ENCODE peak calls at places on chromosomes 6 and 20, in five cellular contexts. One of them, this sample, is unnamed. For H3K27me3, the result is how much of the 10 kb centered on the place peaks cover.

GRCh38 chr20:36098364-36098763 is 56.2 kb upstream of the EPB41L1 start:
- DNase-seq in tibial artery: peak
- DNase-seq in neural progenitor cell: no peak
- DNase-seq in psoas muscle: no peak
- DNase-seq in left ventricle myocardium inferior: no peak
- DNase-seq in this sample: no peak

GRCh38 chr6:50927816-50928215 is 109.1 kb downstream of the TFAP2B start:
- DNase-seq in tibial artery: no peak
- DNase-seq in neural progenitor cell: no peak
- DNase-seq in psoas muscle: no peak
- DNase-seq in left ventricle myocardium inferior: no peak
- DNase-seq in this sample: no peak

GRCh38 chr6:170067257-170067656 is 223.6 kb downstream of the DLL1 start:
- DNase-seq in tibial artery: no peak
- DNase-seq in neural progenitor cell: peak
- DNase-seq in psoas muscle: peak
- DNase-seq in left ventricle myocardium inferior: no peak
- DNase-seq in this sample: no peak

GRCh38 chr6:80181352-80182081 is 75.0 kb downstream of the BCKDHB start:
- DNase-seq in tibial artery: no peak
- DNase-seq in neural progenitor cell: no peak
- DNase-seq in psoas muscle: no peak
- DNase-seq in left ventricle myocardium inferior: no peak
- DNase-seq in this sample: no peak

GRCh38 chr20:62064788-62065668 is 653 bp downstream of the TAF4 start:
- DNase-seq in tibial artery: no peak
- DNase-seq in neural progenitor cell: peak
- DNase-seq in psoas muscle: peak
- DNase-seq in left ventricle myocardium inferior: no peak
- DNase-seq in this sample: peak

GRCh38 chr20:63977392-63978276 is 1.8 kb downstream of the SAMD10 start:
- DNase-seq in tibial artery: no peak
- DNase-seq in neural progenitor cell: no peak
- DNase-seq in psoas muscle: no peak
- DNase-seq in left ventricle myocardium inferior: no peak
- DNase-seq in this sample: peak

GRCh38 chr6:82711992-82712788 is 348.6 kb downstream of the TPBG start:
- DNase-seq in tibial artery: peak
- DNase-seq in neural progenitor cell: no peak
- DNase-seq in psoas muscle: peak
- DNase-seq in left ventricle myocardium inferior: no peak
- DNase-seq in this sample: no peak

GRCh38 chr20:12252793-12253192 is 335.1 kb downstream of the BTBD3 start:
- DNase-seq in tibial artery: no peak
- DNase-seq in neural progenitor cell: no peak
- DNase-seq in psoas muscle: no peak
- DNase-seq in left ventricle myocardium inferior: no peak
- DNase-seq in this sample: peak

GRCh38 chr20:52379723-52380336 is 188.3 kb upstream of the ZFP64 start:
- DNase-seq in tibial artery: peak
- DNase-seq in neural progenitor cell: peak
- DNase-seq in psoas muscle: peak
- DNase-seq in left ventricle myocardium inferior: peak
- DNase-seq in this sample: peak

GRCh38 chr20:57082546-57082945 is 183.9 kb downstream of the BMP7 start:
- DNase-seq in tibial artery: no peak
- DNase-seq in neural progenitor cell: no peak
- DNase-seq in psoas muscle: no peak
- DNase-seq in left ventricle myocardium inferior: no peak
- DNase-seq in this sample: no peak

GRCh38 chr20:11248691-11249178 is 574.9 kb upstream of the JAG1 start:
- DNase-seq in tibial artery: no peak
- DNase-seq in neural progenitor cell: peak
- DNase-seq in psoas muscle: no peak
- DNase-seq in left ventricle myocardium inferior: no peak
- DNase-seq in this sample: no peak

GRCh38 chr20:652611-653109 is 340 bp downstream of the SRXN1 start:
- DNase-seq in tibial artery: no peak
- DNase-seq in neural progenitor cell: no peak
- DNase-seq in psoas muscle: no peak
- DNase-seq in left ventricle myocardium inferior: no peak
- DNase-seq in this sample: no peak

GRCh38 chr6:157535354-157536217 is 154.6 kb downstream of the ZDHHC14 start:
- DNase-seq in tibial artery: peak
- DNase-seq in neural progenitor cell: no peak
- DNase-seq in psoas muscle: no peak
- DNase-seq in left ventricle myocardium inferior: no peak
- DNase-seq in this sample: no peak

GRCh38 chr6:101404767-101405166 is 11.3 kb downstream of the GRIK2 start:
- DNase-seq in tibial artery: no peak
- DNase-seq in neural progenitor cell: no peak
- DNase-seq in psoas muscle: no peak
- DNase-seq in left ventricle myocardium inferior: no peak
- DNase-seq in this sample: no peak

GRCh38 chr20:64161595-64162238 is 2.5 kb upstream of the MYT1 start:
- DNase-seq in tibial artery: no peak
- DNase-seq in neural progenitor cell: peak
- DNase-seq in psoas muscle: no peak
- DNase-seq in left ventricle myocardium inferior: peak
- DNase-seq in this sample: peak

GRCh38 chr6:7467007-7467897 is 74.2 kb upstream of the DSP start:
- DNase-seq in tibial artery: no peak
- DNase-seq in neural progenitor cell: peak
- DNase-seq in psoas muscle: no peak
- DNase-seq in left ventricle myocardium inferior: no peak
- DNase-seq in this sample: no peak

GRCh38 chr6:70725817-70726413 is 58.2 kb downstream of the SMAP1 start:
- DNase-seq in tibial artery: no peak
- DNase-seq in neural progenitor cell: no peak
- DNase-seq in psoas muscle: no peak
- DNase-seq in left ventricle myocardium inferior: no peak
- DNase-seq in this sample: peak

GRCh38 chr20:1757072-1757471 is 99.5 kb upstream of the SIRPG start:
- DNase-seq in tibial artery: no peak
- DNase-seq in neural progenitor cell: no peak
- DNase-seq in psoas muscle: no peak
- DNase-seq in left ventricle myocardium inferior: no peak
- DNase-seq in this sample: no peak
- H3K4me3 ChIP-seq in tibial artery: no peak
- H3K4me3 ChIP-seq in neural progenitor cell: no peak
- H3K4me3 ChIP-seq in psoas muscle: no peak
- H3K4me3 ChIP-seq in left ventricle myocardium inferior: no peak
- H3K4me3 ChIP-seq in this sample: no peak

GRCh38 chr6:43265564-43265963 is 22.3 kb downstream of the TTBK1 start:
- DNase-seq in tibial artery: no peak
- DNase-seq in neural progenitor cell: no peak
- DNase-seq in psoas muscle: no peak
- DNase-seq in left ventricle myocardium inferior: no peak
- DNase-seq in this sample: no peak

GRCh38 chr6:43269273-43270007 is 26.2 kb downstream of the TTBK1 start:
- DNase-seq in tibial artery: no peak
- DNase-seq in neural progenitor cell: peak
- DNase-seq in psoas muscle: peak
- DNase-seq in left ventricle myocardium inferior: no peak
- DNase-seq in this sample: peak

GRCh38 chr6:43268348-43268685 is 25.0 kb downstream of the TTBK1 start:
- DNase-seq in tibial artery: peak
- DNase-seq in neural progenitor cell: no peak
- DNase-seq in psoas muscle: no peak
- DNase-seq in left ventricle myocardium inferior: peak
- DNase-seq in this sample: no peak

GRCh38 chr6:43268782-43269272 is 25.5 kb downstream of the TTBK1 start:
- DNase-seq in tibial artery: no peak
- DNase-seq in neural progenitor cell: no peak
- DNase-seq in psoas muscle: no peak
- DNase-seq in left ventricle myocardium inferior: no peak
- DNase-seq in this sample: no peak

GRCh38 chr6:43267619-43268347 is 24.5 kb downstream of the TTBK1 start:
- DNase-seq in tibial artery: no peak
- DNase-seq in neural progenitor cell: no peak
- DNase-seq in psoas muscle: no peak
- DNase-seq in left ventricle myocardium inferior: no peak
- DNase-seq in this sample: peak
- H3K27me3 ChIP-seq in tibial artery: under half
- H3K27me3 ChIP-seq in neural progenitor cell: under half
- H3K27me3 ChIP-seq in psoas muscle: under half
- H3K27me3 ChIP-seq in left ventricle myocardium inferior: under half
- H3K27me3 ChIP-seq in this sample: under half

GRCh38 chr20:14341782-14342181 is 4.4 kb upstream of the FLRT3 start:
- DNase-seq in tibial artery: no peak
- DNase-seq in neural progenitor cell: no peak
- DNase-seq in psoas muscle: peak
- DNase-seq in left ventricle myocardium inferior: no peak
- DNase-seq in this sample: no peak
- H3K4me3 ChIP-seq in tibial artery: no peak
- H3K4me3 ChIP-seq in neural progenitor cell: no peak
- H3K4me3 ChIP-seq in psoas muscle: no peak
- H3K4me3 ChIP-seq in left ventricle myocardium inferior: no peak
- H3K4me3 ChIP-seq in this sample: no peak

DNA sequence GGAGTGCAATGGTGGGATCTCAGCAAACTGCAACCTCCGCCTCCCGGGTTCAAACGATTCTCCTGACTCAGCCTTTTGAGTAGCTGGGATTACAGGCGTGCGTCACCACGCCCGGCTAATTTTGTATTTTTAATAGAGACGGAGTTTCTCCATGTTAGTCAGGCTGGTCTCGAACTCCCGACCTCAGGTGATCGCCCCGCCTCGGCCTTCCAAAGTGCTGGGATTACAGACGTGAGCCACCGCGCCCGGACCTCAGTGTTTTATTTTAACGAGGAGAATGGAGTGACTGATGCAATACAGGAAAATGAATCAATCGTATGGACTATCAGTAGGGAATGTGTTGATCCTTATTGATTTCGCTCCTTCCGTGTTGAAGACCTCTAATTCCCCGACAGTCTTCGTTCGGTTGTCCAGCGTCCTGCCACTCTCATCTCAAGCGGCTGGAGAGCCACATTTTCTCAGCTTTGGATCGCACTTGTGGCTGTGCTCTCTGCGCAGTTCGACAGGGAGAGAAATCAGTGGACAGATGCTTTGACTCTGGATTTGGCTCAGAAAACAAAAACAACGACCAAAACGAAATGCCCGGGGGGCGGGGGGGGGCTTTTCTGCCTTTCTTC is 166.2 kb downstream of the TRIM27 start:
- DNase-seq in tibial artery: no peak
- DNase-seq in neural progenitor cell: no peak
- DNase-seq in psoas muscle: no peak
- DNase-seq in left ventricle myocardium inferior: no peak
- DNase-seq in this sample: no peak
- H3K27me3 ChIP-seq in tibial artery: under half
- H3K27me3 ChIP-seq in neural progenitor cell: half or more
- H3K27me3 ChIP-seq in psoas muscle: under half
- H3K27me3 ChIP-seq in left ventricle myocardium inferior: half or more
- H3K27me3 ChIP-seq in this sample: under half

GRCh38 chr20:3408251-3408637 is 775 bp upstream of the DNAAF9 start:
- DNase-seq in tibial artery: no peak
- DNase-seq in neural progenitor cell: no peak
- DNase-seq in psoas muscle: no peak
- DNase-seq in left ventricle myocardium inferior: no peak
- DNase-seq in this sample: no peak
- H3K4me3 ChIP-seq in tibial artery: peak
- H3K4me3 ChIP-seq in neural progenitor cell: peak
- H3K4me3 ChIP-seq in psoas muscle: peak
- H3K4me3 ChIP-seq in left ventricle myocardium inferior: peak
- H3K4me3 ChIP-seq in this sample: peak